ENCODE peak calls at places on chromosomes 1 and 21, in seven cellular contexts. Y is T-helper 1 cell; G is CD4-positive, alpha-beta T cell; P is stimulated activated CD8-positive, alpha-beta memory T cell treated with anti-CD3 and anti-CD28 coated beads, Interleukin-12 subunit alpha, Interleukin-12 subunit beta, amount 100 ng/mL, for 4 hours; J is erythroblast; A is activated T-helper 1 cell treated with anti-CD3 and anti-CD28 coated beads, Interleukin-12 subunit alpha, Interleukin-12 subunit beta, Interleukin-2, Interleukin-4 antibody, amounts not matched to agents 30 ng/mL and 10 ng/mL and 1 ng/mL, durations not matched to agents 14 hours and 24 hours and 36 hours; F is activated T-cell treated with anti-CD3 and anti-CD28 coated beads, Interleukin-2, amount 50 U/mL, for 4 hours. M is an unnamed sample.

GRCh38 chr1:21335750-21336168 is 45.5 kb upstream of the ECE1 start:
- DNase-seq in Y (no peak), G (no peak), P (no peak), J (no peak), A (no peak), F (no peak), M (no peak)

GRCh38 chr1:1371741-1372711 is 3.0 kb downstream of the AURKAIP1 start:
- DNase-seq in Y (peak), G (peak), P (peak), J (peak), A (peak), F (peak), M (peak)

GRCh38 chr1:170149241-170149640 is 3.5 kb downstream of the NTMT2 start:
- DNase-seq in Y (no peak), G (no peak), P (no peak), J (no peak), A (no peak), F (no peak), M (no peak)

GRCh38 chr1:229913491-229913890 is 153.5 kb upstream of the GALNT2 start:
- DNase-seq in Y (no peak), G (no peak), P (no peak), J (no peak), A (no peak), F (no peak), M (no peak)

GRCh38 chr1:64006276-64007051 is 197.0 kb upstream of the UBE2U start:
- DNase-seq in Y (no peak), G (no peak), P (no peak), J (no peak), A (no peak), F (no peak), M (no peak)

GRCh38 chr1:220327106-220327505 is 54.9 kb upstream of the RAB3GAP2 start:
- DNase-seq in Y (no peak), G (no peak), P (no peak), J (no peak), A (no peak), F (no peak), M (no peak)

GRCh38 chr1:181391297-181391905 is 91.9 kb upstream of the CACNA1E start:
- DNase-seq in Y (no peak), G (no peak), P (no peak), J (no peak), A (no peak), F (no peak), M (no peak)

GRCh38 chr1:24932284-24932683 is 2.2 kb upstream of the RUNX3 start:
- DNase-seq in Y (no peak), G (peak), P (no peak), J (peak), A (peak), F (peak), M (peak)

GRCh38 chr1:16324456-16324890 is 27.8 kb downstream of the FBXO42 start:
- DNase-seq in Y (no peak), G (no peak), P (no peak), J (peak), A (no peak), F (no peak), M (no peak)

GRCh38 chr21:44569861-44570517 is 3.5 kb upstream of the KRTAP10-4 start:
- DNase-seq in Y (no peak), G (no peak), P (no peak), J (no peak), A (no peak), F (no peak), M (no peak)

GRCh38 chr1:153912349-153912748 is 10.4 kb downstream of the GATAD2B start:
- DNase-seq in Y (no peak), G (no peak), P (no peak), J (no peak), A (no peak), F (no peak), M (no peak)

GRCh38 chr21:42820513-42821465 is 58.5 kb downstream of the WDR4 start:
- DNase-seq in Y (no peak), G (no peak), P (no peak), J (no peak), A (no peak), F (no peak), M (no peak)

GRCh38 chr1:68409426-68409825 is 40.3 kb downstream of the RPE65 start:
- DNase-seq in Y (no peak), G (no peak), P (no peak), J (no peak), A (no peak), F (no peak), M (no peak)

GRCh38 chr21:15848632-15849031 is 118.8 kb downstream of the USP25 start:
- DNase-seq in Y (no peak), G (no peak), P (no peak), J (no peak), A (no peak), F (no peak), M (no peak)

GRCh38 chr1:45485949-45486348 is 5.0 kb downstream of the TESK2 start:
- DNase-seq in Y (no peak), G (no peak), P (no peak), J (no peak), A (no peak), F (no peak), M (no peak)

GRCh38 chr1:46372440-46372839 is 21.7 kb upstream of the FAAH start:
- DNase-seq in Y (no peak), G (no peak), P (no peak), J (no peak), A (no peak), F (no peak), M (no peak)

GRCh38 chr1:72397786-72398185 is 115.4 kb upstream of the NEGR1 start:
- DNase-seq in Y (no peak), G (no peak), P (no peak), J (no peak), A (no peak), F (no peak), M (no peak)

GRCh38 chr1:157472302-157472701 is 80.0 kb downstream of the FCRL5 start:
- DNase-seq in Y (no peak), G (no peak), P (no peak), J (no peak), A (no peak), F (no peak), M (no peak)

GRCh38 chr21:30209571-30209970 is 6.3 kb downstream of the CLDN8 start:
- DNase-seq in Y (no peak), G (no peak), P (no peak), J (no peak), A (no peak), F (no peak), M (no peak)

GRCh38 chr1:54882483-54882882 is 4.5 kb downstream of the DHCR24 start:
- DNase-seq in Y (no peak), G (no peak), P (no peak), J (no peak), A (no peak), F (no peak), M (no peak)

GRCh38 chr1:110067957-110068645 is 2.4 kb downstream of the ALX3 start:
- DNase-seq in Y (no peak), G (no peak), P (no peak), J (peak), A (no peak), F (no peak), M (no peak)

GRCh38 chr1:183676515-183677189 is 23.5 kb upstream of the APOBEC4 start:
- DNase-seq in Y (no peak), G (no peak), P (no peak), J (no peak), A (no peak), F (no peak), M (no peak)

GRCh38 chr21:36839123-36839522 is 127.3 kb downstream of the HLCS start:
- DNase-seq in Y (no peak), G (no peak), P (no peak), J (no peak), A (no peak), F (no peak), M (no peak)

GRCh38 chr1:24108334-24109165 is 3.4 kb downstream of the MYOM3 start:
- DNase-seq in Y (no peak), G (no peak), P (no peak), J (no peak), A (no peak), F (no peak), M (no peak)

GRCh38 chr1:183920651-183921050 is 115.7 kb downstream of the RGL1 start:
- DNase-seq in Y (no peak), G (no peak), P (no peak), J (no peak), A (no peak), F (no peak), M (no peak)

GRCh38 chr1:220747426-220748090 is 564 bp upstream of the MTARC2 start:
- DNase-seq in Y (no peak), G (no peak), P (no peak), J (no peak), A (no peak), F (no peak), M (no peak)

GRCh38 chr1:37549341-37549740 is 4.8 kb downstream of the SNIP1 start:
- DNase-seq in Y (no peak), G (no peak), P (no peak), J (no peak), A (no peak), F (no peak), M (no peak)

M was measured in activated T-helper 2 cell treated with anti-CD3 and anti-CD28 coated beads, Interferon-gamma antibody, Interleukin-2, Interleukin-4, amounts not matched to agents 10 μg/mL and 5 μg/mL and 100 μg/mL, durations not matched to agents 14 hours and 24 hours and 36 hours.